ENCODE peak calls at places on chromosomes 6 and 20, in four cellular contexts. E is osteoblast; C is HS-5; O is activated T-helper 2 cell treated with anti-CD3 and anti-CD28 coated beads, Interferon-gamma antibody, Interleukin-2, Interleukin-4, amounts not matched to agents 10 μg/mL and 5 μg/mL and 100 μg/mL, durations not matched to agents 14 hours and 24 hours and 36 hours. V is an unnamed sample.
A peak's percentile ranks its signal among the peaks of the same experiment; 100 is the strongest.

GRCh38 chr6:160424256-160424655 is 76.1 kb downstream of the SLC22A3 start:
- DNase-seq in E (no peak), C (no peak), O (no peak), V (no peak)

GRCh38 chr20:52577696-52578095 is 386.1 kb upstream of the ZFP64 start:
- DNase-seq in E (no peak), C (no peak), O (no peak), V (no peak)

GRCh38 chr6:134422426-134423231 is 104.7 kb upstream of the SGK1 start:
- DNase-seq in E (peak; percentile 82), C (peak; percentile 99), O (no peak), V (peak; percentile 82)

GRCh38 chr6:137471497-137471896 is 22.7 kb downstream of the OLIG3 start:
- DNase-seq in E (no peak), C (no peak), O (no peak), V (no peak)

GRCh38 chr6:64012351-64013060 is 376.9 kb downstream of the PHF3 start:
- DNase-seq in E (no peak), C (no peak), O (no peak), V (peak; percentile 8)

GRCh38 chr6:127914240-127914639 is 13.4 kb upstream of the THEMIS start:
- DNase-seq in E (peak; percentile 45), C (no peak), O (no peak), V (no peak)

GRCh38 chr6:99130897-99131873 is 183.4 kb upstream of the FBXL4 start:
- DNase-seq in E (no peak), C (no peak), O (no peak), V (no peak)

GRCh38 chr20:48582361-48582991 is 245.3 kb downstream of the PREX1 start:
- DNase-seq in E (peak; percentile 58), C (no peak), O (no peak), V (no peak)

GRCh38 chr6:16982827-16983226 is 119.0 kb upstream of the STMND1 start:
- DNase-seq in E (no peak), C (peak; percentile 69), O (no peak), V (peak; percentile 76)